ENCODE peak calls at places on chromosomes 6 and 20, in six cellular contexts. Q, E, T, B, S and Z are unnamed samples.

GRCh38 chr6:120871416-120872261 is 462.6 kb downstream of the TBC1D32 start:
- DNase-seq in B (no peak), T (no peak), S (no peak), Q (no peak), E (no peak), Z (no peak)

GRCh38 chr6:114452785-114453401 is 110.1 kb upstream of the HS3ST5 start:
- DNase-seq in T (no peak), E (no peak), B (no peak), Q (no peak), S (no peak), Z (no peak)

GRCh38 chr6:161684721-161685120 is 410.9 kb upstream of the AGPAT4 start:
- DNase-seq in E (no peak), S (no peak), B (no peak), T (no peak), Q (no peak), Z (no peak)

GRCh38 chr6:73504160-73504559 is 16.7 kb downstream of the EEF1A1 start:
- DNase-seq in Q (no peak), S (no peak), T (no peak), B (no peak), E (no peak), Z (no peak)

GRCh38 chr20:19713851-19714716 is 44.0 kb upstream of the RIN2 start:
- DNase-seq in E (no peak), T (no peak), Q (no peak), B (no peak), S (no peak), Z (no peak)

GRCh38 chr6:139711714-139712585 is 337.5 kb upstream of the CITED2 start:
- DNase-seq in Q (no peak), S (no peak), E (no peak), B (no peak), T (peak), Z (no peak)

GRCh38 chr20:53949319-53949839 is 121.0 kb downstream of the BCAS1 start:
- DNase-seq in B (no peak), Q (peak), E (peak), S (no peak), T (peak), Z (no peak)

GRCh38 chr6:40139447-40139846 is 205.2 kb upstream of the MOCS1 start:
- DNase-seq in Q (no peak), E (no peak), S (no peak), B (no peak), T (no peak), Z (no peak)

GRCh38 chr6:145116591-145117178 is 618.6 kb downstream of the EPM2A start:
- DNase-seq in E (no peak), T (no peak), B (no peak), S (no peak), Q (no peak), Z (no peak)

GRCh38 chr20:53905019-53905847 is 165.2 kb downstream of the BCAS1 start:
- DNase-seq in S (no peak), E (no peak), Q (no peak), T (no peak), B (no peak), Z (no peak)

GRCh38 chr20:6641012-6641411 is 126.5 kb upstream of the BMP2 start:
- DNase-seq in E (no peak), T (no peak), Q (no peak), B (no peak), S (no peak), Z (no peak)

GRCh38 chr6:28884423-28885148 is 39.2 kb downstream of the TRIM27 start:
- DNase-seq in S (no peak), E (no peak), B (no peak), T (no peak), Q (no peak), Z (no peak)

GRCh38 chr20:46545077-46545826 is 5.2 kb downstream of the OCSTAMP start:
- DNase-seq in T (no peak), Q (no peak), B (no peak), E (no peak), S (no peak), Z (no peak)

GRCh38 chr6:11771473-11772048 is 7.0 kb downstream of the ADTRP start:
- DNase-seq in T (no peak), B (no peak), E (no peak), Q (no peak), S (no peak), Z (no peak)

GRCh38 chr6:152984387-152984872 is 1.6 kb upstream of the FBXO5 start:
- DNase-seq in T (no peak), Q (no peak), B (no peak), S (no peak), E (no peak), Z (no peak)

GRCh38 chr20:56316483-56316882 is 42.3 kb upstream of the FAM210B start:
- DNase-seq in E (no peak), B (no peak), S (no peak), T (no peak), Q (no peak), Z (no peak)

GRCh38 chr20:63750807-63751470 is 11.4 kb downstream of the SLC2A4RG start:
- DNase-seq in Q (no peak), B (no peak), S (no peak), E (no peak), T (no peak), Z (no peak)

GRCh38 chr20:58069207-58069606 is 159.2 kb downstream of the ANKRD60 start:
- DNase-seq in S (no peak), T (no peak), B (no peak), Q (no peak), E (no peak), Z (no peak)

GRCh38 chr6:47915017-47915416 is 133.2 kb downstream of the OPN5 start:
- DNase-seq in Q (no peak), S (no peak), B (no peak), T (no peak), E (no peak), Z (no peak)

GRCh38 chr6:11140061-11140460 is 28.5 kb upstream of the ERVFRD-1 start:
- DNase-seq in B (no peak), S (no peak), E (no peak), Q (no peak), T (no peak), Z (no peak)

GRCh38 chr6:45504947-45505346 is 127.2 kb upstream of the SUPT3H start:
- DNase-seq in S (no peak), B (no peak), Q (no peak), T (peak), E (peak), Z (peak)

GRCh38 chr6:166671434-166672061 is 44.5 kb upstream of the RPS6KA2 start:
- DNase-seq in E (no peak), S (peak), Q (no peak), T (no peak), B (no peak), Z (no peak)

GRCh38 chr20:17558154-17558940 is 11.5 kb upstream of the DSTN start:
- DNase-seq in E (peak), T (peak), B (no peak), Q (no peak), S (peak), Z (no peak)

GRCh38 chr6:2739335-2739734 is 11.4 kb downstream of the MYLK4 start:
- DNase-seq in E (no peak), B (no peak), Q (no peak), T (peak), S (no peak), Z (no peak)

GRCh38 chr6:48486876-48487275 is 375.9 kb upstream of the PTCHD4 start:
- DNase-seq in B (no peak), E (no peak), Q (no peak), S (no peak), T (no peak), Z (no peak)

GRCh38 chr6:34723203-34723602 is 26.6 kb upstream of the ILRUN start:
- DNase-seq in S (no peak), E (no peak), Q (no peak), B (no peak), T (no peak), Z (no peak)

GRCh38 chr6:109454483-109455160 is 950 bp downstream of the MICAL1 start:
- DNase-seq in S (no peak), E (no peak), T (no peak), B (no peak), Q (no peak), Z (no peak)

GRCh38 chr20:56468317-56469076 is at the start of gene RTF2:
- DNase-seq in B (peak), T (peak), S (peak), E (peak), Q (peak), Z (peak)

GRCh38 chr6:57021086-57021720 is 25.3 kb upstream of the KIAA1586 start:
- DNase-seq in Q (no peak), B (no peak), E (peak), S (no peak), T (peak), Z (no peak)

GRCh38 chr20:24782801-24783630 is 166.1 kb upstream of the CST7 start:
- DNase-seq in T (no peak), S (no peak), Q (no peak), E (no peak), B (no peak), Z (peak)

GRCh38 chr6:149446791-149447376 is 37.9 kb downstream of the ZC3H12D start:
- DNase-seq in S (no peak), E (no peak), B (no peak), Q (no peak), T (no peak), Z (no peak)
- TF ChIP-seq CTCF in S (no peak), E (no peak), B (peak), Q (no peak), T (no peak), Z (no peak)

GRCh38 chr6:53854843-53855567 is 60.2 kb downstream of the LRRC1 start:
- DNase-seq in B (no peak), Q (no peak), T (no peak), E (no peak), S (no peak), Z (no peak)

GRCh38 chr6:53858913-53859312 is 64.1 kb downstream of the LRRC1 start:
- DNase-seq in T (no peak), E (no peak), Q (no peak), S (no peak), B (no peak), Z (no peak)

GRCh38 chr6:53858196-53858595 is 63.4 kb downstream of the LRRC1 start:
- DNase-seq in Q (no peak), B (no peak), E (no peak), T (no peak), S (no peak), Z (no peak)

GRCh38 chr6:53857318-53858094 is 62.7 kb downstream of the LRRC1 start:
- DNase-seq in S (no peak), E (no peak), T (no peak), B (no peak), Q (no peak), Z (no peak)

GRCh38 chr6:53855940-53856339 is 61.1 kb downstream of the LRRC1 start:
- DNase-seq in Q (no peak), T (no peak), S (no peak), B (no peak), E (no peak), Z (no peak)
- TF ChIP-seq CTCF in Q (no peak), T (no peak), S (no peak), B (no peak), E (no peak), Z (no peak)

GRCh38 chr6:1615651-1616420 is 6.1 kb downstream of the FOXC1 start:
- DNase-seq in E (no peak), S (no peak), T (no peak), Q (no peak), B (no peak), Z (no peak)

GRCh38 chr6:1617466-1618304 is 8.0 kb downstream of the FOXC1 start:
- DNase-seq in T (no peak), Q (no peak), E (no peak), B (no peak), S (no peak), Z (no peak)

GRCh38 chr6:1614767-1615650 is 5.3 kb downstream of the FOXC1 start:
- DNase-seq in T (no peak), Q (peak), S (no peak), B (no peak), E (no peak), Z (peak)

GRCh38 chr6:1618305-1619105 is 8.8 kb downstream of the FOXC1 start:
- DNase-seq in T (no peak), B (no peak), S (no peak), E (no peak), Q (no peak), Z (peak)

GRCh38 chr6:1616556-1617463 is 7.1 kb downstream of the FOXC1 start:
- DNase-seq in T (no peak), S (no peak), B (no peak), Q (no peak), E (no peak), Z (no peak)
- TF ChIP-seq CTCF in T (no peak), S (no peak), B (no peak), Q (no peak), E (no peak), Z (no peak)

GRCh38 chr6:146898888-146899227 is 300.1 kb downstream of the ADGB start:
- DNase-seq in T (no peak), S (no peak), E (no peak), Q (no peak), B (no peak), Z (no peak)

GRCh38 chr6:146904596-146904995 is 299.6 kb upstream of the STXBP5 start:
- DNase-seq in B (no peak), E (no peak), T (no peak), S (no peak), Q (no peak), Z (no peak)

GRCh38 chr6:146905313-146905712 is 298.9 kb upstream of the STXBP5 start:
- DNase-seq in E (peak), Q (no peak), S (no peak), T (peak), B (no peak), Z (no peak)

GRCh38 chr6:146902846-146903245 is 301.4 kb upstream of the STXBP5 start:
- DNase-seq in E (no peak), T (no peak), B (no peak), S (no peak), Q (no peak), Z (no peak)

DNA sequence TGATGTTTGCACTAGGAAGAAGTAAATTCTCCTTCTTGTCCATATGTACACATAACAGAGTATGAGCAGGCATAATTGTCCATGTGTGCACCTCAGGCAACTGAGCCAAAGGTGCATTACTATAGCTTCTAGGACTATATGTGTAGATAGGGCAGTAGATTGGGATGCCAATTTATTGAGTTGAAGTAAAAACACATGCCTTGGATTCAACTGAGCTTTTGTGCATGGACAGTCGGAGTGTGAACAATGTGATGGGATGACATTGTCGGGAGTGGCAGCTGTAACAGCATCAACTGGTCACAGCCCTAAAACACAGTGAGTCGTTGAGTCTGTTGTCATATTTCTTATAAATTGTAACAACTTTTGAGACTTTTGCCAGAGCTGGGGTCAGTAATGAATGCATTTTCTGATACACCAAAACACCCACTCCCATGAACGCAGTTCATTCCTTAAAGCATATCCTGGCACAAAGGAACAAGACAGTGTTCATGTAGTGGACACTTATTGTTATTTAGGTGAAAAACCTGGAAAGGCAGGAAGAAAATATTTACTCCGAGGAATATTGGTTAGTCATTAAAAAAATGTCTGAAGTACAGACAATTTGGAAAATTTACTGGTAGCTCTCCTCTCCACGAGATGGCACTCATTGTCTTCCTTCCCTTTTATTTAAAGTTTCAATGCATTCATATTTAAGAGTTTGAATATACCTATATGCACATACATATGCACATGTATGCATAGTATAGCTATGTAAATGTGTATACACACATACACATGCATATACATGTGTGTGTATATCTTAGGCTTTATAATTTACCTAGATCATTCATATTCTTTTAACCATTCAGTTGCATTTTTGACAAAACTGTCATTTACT is 302.0 kb upstream of the STXBP5 start:
- DNase-seq in Q (no peak), T (no peak), B (no peak), E (no peak), S (no peak), Z (no peak)
- TF ChIP-seq CTCF in Q (peak), T (peak), B (no peak), E (peak), S (no peak), Z (no peak)

DNA sequence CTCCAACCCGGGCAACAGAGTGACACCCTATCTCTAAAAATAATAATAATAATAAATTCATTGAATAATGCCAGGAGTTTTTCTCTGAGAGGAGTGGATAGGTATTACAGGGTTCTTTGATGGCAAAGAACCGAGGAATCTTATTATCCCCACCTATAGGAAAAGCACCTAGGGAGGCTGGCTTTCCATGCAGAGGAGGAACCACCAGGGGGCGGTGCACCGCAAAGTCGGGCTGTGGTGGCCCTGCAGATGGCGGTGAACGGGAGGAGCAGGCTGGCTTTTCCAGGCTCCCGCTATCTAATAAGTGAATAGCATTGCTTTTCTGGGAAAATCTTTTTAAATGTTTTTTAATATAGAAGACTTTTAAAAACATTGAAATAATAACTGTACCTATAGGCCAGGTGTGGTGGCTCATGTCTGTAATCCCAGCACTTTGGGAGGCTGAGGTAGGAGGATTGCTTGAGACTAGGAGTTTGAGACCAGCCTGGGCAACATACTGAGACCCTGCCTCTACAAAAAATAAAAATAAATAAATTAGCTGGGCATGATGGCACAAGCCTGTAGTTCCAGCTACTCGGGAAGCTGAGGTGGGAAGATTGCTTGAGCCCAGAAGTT is 864.2 kb downstream of the KIF16B start:
- DNase-seq in T (no peak), S (no peak), B (peak), Q (peak), E (no peak), Z (peak)
- TF ChIP-seq CTCF in T (peak), S (no peak), B (peak), Q (peak), E (peak), Z (peak)

GRCh38 chr6:41488392-41489129 is 57.6 kb upstream of the FOXP4 start:
- DNase-seq in B (no peak), T (peak), E (peak), S (peak), Q (no peak), Z (no peak)

GRCh38 chr6:41488064-41488391 is 58.2 kb upstream of the FOXP4 start:
- DNase-seq in S (no peak), Q (no peak), B (no peak), E (no peak), T (no peak), Z (no peak)

GRCh38 chr6:41489284-41489851 is 56.8 kb upstream of the FOXP4 start:
- DNase-seq in B (no peak), S (no peak), Q (peak), T (no peak), E (peak), Z (no peak)

GRCh38 chr6:41494212-41495115 is 51.7 kb upstream of the FOXP4 start:
- DNase-seq in E (no peak), S (no peak), T (no peak), B (no peak), Q (no peak), Z (no peak)

GRCh38 chr6:41492261-41492891 is 53.8 kb upstream of the FOXP4 start:
- DNase-seq in B (no peak), Q (no peak), T (no peak), E (no peak), S (no peak), Z (no peak)
- TF ChIP-seq CTCF in B (no peak), Q (no peak), T (no peak), E (no peak), S (no peak), Z (no peak)

GRCh38 chr6:379367-380181 is 12.0 kb upstream of the IRF4 start:
- DNase-seq in T (no peak), B (no peak), Q (no peak), E (no peak), S (no peak), Z (no peak)
- TF ChIP-seq CTCF in T (no peak), B (no peak), Q (no peak), E (no peak), S (no peak), Z (no peak)

GRCh38 chr6:112145080-112145573 is 57.7 kb downstream of the FAM229B start:
- DNase-seq in Q (no peak), S (no peak), E (no peak), B (no peak), T (no peak), Z (no peak)
- TF ChIP-seq CTCF in Q (no peak), S (no peak), E (no peak), B (no peak), T (no peak), Z (no peak)

DNA sequence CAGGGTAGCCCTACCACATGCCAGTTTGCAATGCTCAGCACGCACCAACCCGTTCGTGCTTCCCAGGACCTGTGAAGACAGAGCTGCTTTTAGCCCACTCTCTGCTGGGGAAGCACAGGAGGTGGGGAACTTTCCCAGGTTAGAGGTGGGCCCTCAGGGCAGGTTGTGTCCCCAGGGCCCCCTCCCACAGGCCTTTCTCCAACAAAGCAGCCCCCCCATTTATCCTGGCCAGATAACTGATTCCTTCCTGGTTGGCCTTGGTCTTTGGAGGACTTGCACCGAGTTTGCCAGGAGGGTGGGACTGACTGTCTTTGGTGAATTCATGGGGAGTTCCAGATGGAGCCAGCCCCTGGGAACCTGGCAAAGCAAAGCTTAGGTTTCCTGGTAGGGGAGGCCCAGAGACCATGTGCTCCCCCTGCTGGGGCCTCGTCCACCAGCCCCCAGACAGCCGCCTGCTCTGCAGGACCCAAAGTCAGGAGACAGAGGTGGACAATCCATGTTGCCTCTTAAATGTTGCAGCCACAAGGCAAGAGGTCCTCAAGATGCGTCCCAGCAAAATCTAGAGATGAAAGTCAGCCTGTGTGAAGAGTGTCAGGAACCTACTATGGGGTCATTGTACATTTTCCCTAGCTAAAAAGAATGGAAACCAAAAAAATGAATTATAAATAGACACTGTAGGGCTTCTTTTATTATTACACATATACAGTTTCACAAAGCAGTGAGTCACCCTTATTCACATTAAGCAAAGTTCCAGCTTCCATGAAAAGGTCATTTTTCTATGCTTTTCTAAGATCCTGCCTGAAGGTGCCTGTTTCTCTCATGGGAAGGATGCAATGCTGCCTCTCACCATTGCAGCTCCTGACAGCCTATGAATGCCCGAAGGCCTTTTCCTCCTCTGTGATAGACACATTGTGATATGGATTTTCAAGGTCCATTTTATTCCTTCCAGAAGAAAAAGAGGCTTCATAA is 497.8 kb downstream of the PREX1 start:
- DNase-seq in B (peak), T (no peak), E (no peak), S (no peak), Q (no peak), Z (peak)
- TF ChIP-seq CTCF in B (peak), T (no peak), E (peak), S (no peak), Q (peak), Z (peak)